ENCODE peak calls at places on chromosomes 11 and 22, in nine cellular contexts. One of them, this sample, is unnamed.

GRCh38 chr11:27863637-27864036 is 163.4 kb upstream of the BDNF start:
- DNase-seq in foreskin fibroblast: no peak
- DNase-seq in cardiac muscle cell: no peak
- DNase-seq in HepG2: no peak
- DNase-seq in AG09309: no peak
- DNase-seq in suprapubic skin: no peak
- DNase-seq in adrenal gland: no peak
- DNase-seq in AG10803: no peak
- DNase-seq in neural progenitor cell: peak
- DNase-seq in this sample: no peak

GRCh38 chr11:35009191-35009940 is 92.9 kb downstream of the PDHX start:
- DNase-seq in foreskin fibroblast: peak
- DNase-seq in cardiac muscle cell: peak
- DNase-seq in HepG2: peak
- DNase-seq in AG09309: peak
- DNase-seq in suprapubic skin: no peak
- DNase-seq in adrenal gland: peak
- DNase-seq in AG10803: peak
- DNase-seq in neural progenitor cell: no peak
- DNase-seq in this sample: peak

GRCh38 chr11:20790622-20791021 is 121.2 kb downstream of the NELL1 start:
- DNase-seq in foreskin fibroblast: no peak
- DNase-seq in cardiac muscle cell: no peak
- DNase-seq in HepG2: no peak
- DNase-seq in AG09309: no peak
- DNase-seq in suprapubic skin: no peak
- DNase-seq in adrenal gland: no peak
- DNase-seq in AG10803: no peak
- DNase-seq in neural progenitor cell: peak
- DNase-seq in this sample: no peak

GRCh38 chr11:120546312-120547205 is 35.0 kb downstream of the GRIK4 start:
- DNase-seq in foreskin fibroblast: peak
- DNase-seq in cardiac muscle cell: peak
- DNase-seq in HepG2: no peak
- DNase-seq in AG09309: peak
- DNase-seq in suprapubic skin: no peak
- DNase-seq in adrenal gland: peak
- DNase-seq in AG10803: peak
- DNase-seq in neural progenitor cell: peak
- DNase-seq in this sample: peak

GRCh38 chr11:115464269-115464668 is 39.9 kb downstream of the CADM1 start:
- DNase-seq in foreskin fibroblast: no peak
- DNase-seq in cardiac muscle cell: no peak
- DNase-seq in HepG2: no peak
- DNase-seq in AG09309: no peak
- DNase-seq in suprapubic skin: no peak
- DNase-seq in adrenal gland: no peak
- DNase-seq in AG10803: peak
- DNase-seq in neural progenitor cell: no peak
- DNase-seq in this sample: no peak

GRCh38 chr11:90722552-90723190 is 499.8 kb upstream of the CHORDC1 start:
- DNase-seq in foreskin fibroblast: no peak
- DNase-seq in cardiac muscle cell: peak
- DNase-seq in HepG2: peak
- DNase-seq in AG09309: no peak
- DNase-seq in suprapubic skin: no peak
- DNase-seq in adrenal gland: no peak
- DNase-seq in AG10803: no peak
- DNase-seq in neural progenitor cell: no peak
- DNase-seq in this sample: no peak

GRCh38 chr22:48955351-48956311 is 872.0 kb downstream of the BRD1 start:
- DNase-seq in foreskin fibroblast: no peak
- DNase-seq in cardiac muscle cell: no peak
- DNase-seq in HepG2: no peak
- DNase-seq in AG09309: no peak
- DNase-seq in suprapubic skin: peak
- DNase-seq in adrenal gland: no peak
- DNase-seq in AG10803: no peak
- DNase-seq in neural progenitor cell: no peak
- DNase-seq in this sample: no peak

GRCh38 chr11:60282291-60282690 is 1.8 kb downstream of the MS4A4A start:
- DNase-seq in foreskin fibroblast: no peak
- DNase-seq in cardiac muscle cell: no peak
- DNase-seq in HepG2: no peak
- DNase-seq in AG09309: no peak
- DNase-seq in suprapubic skin: no peak
- DNase-seq in adrenal gland: no peak
- DNase-seq in AG10803: no peak
- DNase-seq in neural progenitor cell: no peak
- DNase-seq in this sample: no peak

GRCh38 chr22:20154602-20155183 is 3.8 kb upstream of the CCDC188 start:
- DNase-seq in foreskin fibroblast: no peak
- DNase-seq in cardiac muscle cell: no peak
- DNase-seq in HepG2: no peak
- DNase-seq in AG09309: no peak
- DNase-seq in suprapubic skin: no peak
- DNase-seq in adrenal gland: no peak
- DNase-seq in AG10803: no peak
- DNase-seq in neural progenitor cell: no peak
- DNase-seq in this sample: no peak

GRCh38 chr11:74568028-74568427 is 24.4 kb upstream of the POLD3 start:
- DNase-seq in foreskin fibroblast: no peak
- DNase-seq in cardiac muscle cell: no peak
- DNase-seq in HepG2: no peak
- DNase-seq in AG09309: no peak
- DNase-seq in suprapubic skin: no peak
- DNase-seq in adrenal gland: no peak
- DNase-seq in AG10803: no peak
- DNase-seq in neural progenitor cell: no peak
- DNase-seq in this sample: no peak

GRCh38 chr22:47604563-47604962 is 842.1 kb downstream of the TBC1D22A start:
- DNase-seq in foreskin fibroblast: no peak
- DNase-seq in cardiac muscle cell: no peak
- DNase-seq in HepG2: no peak
- DNase-seq in AG09309: no peak
- DNase-seq in suprapubic skin: no peak
- DNase-seq in adrenal gland: no peak
- DNase-seq in AG10803: no peak
- DNase-seq in neural progenitor cell: no peak
- DNase-seq in this sample: no peak

GRCh38 chr11:65112551-65113360 is 1.1 kb downstream of the TM7SF2 start:
- DNase-seq in foreskin fibroblast: peak
- DNase-seq in cardiac muscle cell: no peak
- DNase-seq in HepG2: peak
- DNase-seq in AG09309: no peak
- DNase-seq in suprapubic skin: peak
- DNase-seq in adrenal gland: peak
- DNase-seq in AG10803: no peak
- DNase-seq in neural progenitor cell: peak
- DNase-seq in this sample: no peak

GRCh38 chr11:35932641-35933571 is 11.0 kb upstream of the LDLRAD3 start:
- DNase-seq in foreskin fibroblast: peak
- DNase-seq in cardiac muscle cell: peak
- DNase-seq in HepG2: no peak
- DNase-seq in AG09309: no peak
- DNase-seq in suprapubic skin: no peak
- DNase-seq in adrenal gland: no peak
- DNase-seq in AG10803: peak
- DNase-seq in neural progenitor cell: no peak
- DNase-seq in this sample: no peak

GRCh38 chr11:363948-364761 is 5.1 kb upstream of the B4GALNT4 start:
- DNase-seq in foreskin fibroblast: peak
- DNase-seq in cardiac muscle cell: no peak
- DNase-seq in HepG2: peak
- DNase-seq in AG09309: no peak
- DNase-seq in suprapubic skin: peak
- DNase-seq in adrenal gland: peak
- DNase-seq in AG10803: peak
- DNase-seq in neural progenitor cell: no peak
- DNase-seq in this sample: peak

GRCh38 chr11:3095712-3096361 is 38.6 kb upstream of the CARS1 start:
- DNase-seq in foreskin fibroblast: peak
- DNase-seq in cardiac muscle cell: peak
- DNase-seq in HepG2: no peak
- DNase-seq in AG09309: peak
- DNase-seq in suprapubic skin: peak
- DNase-seq in adrenal gland: no peak
- DNase-seq in AG10803: peak
- DNase-seq in neural progenitor cell: peak
- DNase-seq in this sample: peak
- H3K4me3 ChIP-seq in foreskin fibroblast: no peak
- H3K4me3 ChIP-seq in cardiac muscle cell: no peak
- H3K4me3 ChIP-seq in HepG2: no peak
- H3K4me3 ChIP-seq in AG09309: no peak
- H3K4me3 ChIP-seq in suprapubic skin: no peak
- H3K4me3 ChIP-seq in adrenal gland: no peak
- H3K4me3 ChIP-seq in AG10803: no peak
- H3K4me3 ChIP-seq in neural progenitor cell: no peak
- H3K4me3 ChIP-seq in this sample: no peak

GRCh38 chr11:1838426-1839131 is at the start of gene TNNI2:
- DNase-seq in foreskin fibroblast: no peak
- DNase-seq in cardiac muscle cell: no peak
- DNase-seq in HepG2: no peak
- DNase-seq in AG09309: no peak
- DNase-seq in suprapubic skin: no peak
- DNase-seq in adrenal gland: no peak
- DNase-seq in AG10803: no peak
- DNase-seq in neural progenitor cell: no peak
- DNase-seq in this sample: no peak

GRCh38 chr11:1836011-1836945 is 1.5 kb downstream of the SYT8 start:
- DNase-seq in foreskin fibroblast: no peak
- DNase-seq in cardiac muscle cell: no peak
- DNase-seq in HepG2: no peak
- DNase-seq in AG09309: no peak
- DNase-seq in suprapubic skin: no peak
- DNase-seq in adrenal gland: peak
- DNase-seq in AG10803: no peak
- DNase-seq in neural progenitor cell: no peak
- DNase-seq in this sample: no peak

GRCh38 chr11:1839204-1839923 is 583 bp downstream of the TNNI2 start:
- DNase-seq in foreskin fibroblast: no peak
- DNase-seq in cardiac muscle cell: no peak
- DNase-seq in HepG2: no peak
- DNase-seq in AG09309: no peak
- DNase-seq in suprapubic skin: no peak
- DNase-seq in adrenal gland: no peak
- DNase-seq in AG10803: no peak
- DNase-seq in neural progenitor cell: no peak
- DNase-seq in this sample: no peak

GRCh38 chr11:1837171-1838076 is 1.4 kb upstream of the TNNI2 start:
- DNase-seq in foreskin fibroblast: peak
- DNase-seq in cardiac muscle cell: peak
- DNase-seq in HepG2: peak
- DNase-seq in AG09309: no peak
- DNase-seq in suprapubic skin: no peak
- DNase-seq in adrenal gland: peak
- DNase-seq in AG10803: peak
- DNase-seq in neural progenitor cell: peak
- DNase-seq in this sample: no peak

DNA sequence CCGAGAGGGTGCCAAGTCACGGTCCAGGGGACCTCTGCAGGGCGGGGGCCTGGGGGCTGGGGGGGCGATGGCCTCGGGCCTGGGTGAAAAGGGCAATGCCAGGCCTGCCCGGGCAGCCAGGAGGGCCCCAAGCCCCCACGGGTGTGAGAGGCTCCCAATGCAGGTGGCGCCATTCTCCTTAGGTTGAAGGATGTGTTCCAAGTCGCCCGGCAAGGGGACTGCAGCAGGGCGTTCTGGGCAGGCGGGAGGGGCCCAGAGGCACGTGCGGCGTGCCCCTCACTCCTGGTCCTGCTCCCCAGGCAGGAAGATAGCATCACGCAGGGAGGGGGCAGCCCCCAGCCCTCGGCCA is 730 bp upstream of the TNNI2 start:
- DNase-seq in foreskin fibroblast: no peak
- DNase-seq in cardiac muscle cell: no peak
- DNase-seq in HepG2: no peak
- DNase-seq in AG09309: no peak
- DNase-seq in suprapubic skin: no peak
- DNase-seq in adrenal gland: no peak
- DNase-seq in AG10803: no peak
- DNase-seq in neural progenitor cell: no peak
- DNase-seq in this sample: no peak
- TF ChIP-seq CTCF in foreskin fibroblast: no peak
- TF ChIP-seq CTCF in cardiac muscle cell: no peak
- TF ChIP-seq CTCF in HepG2: no peak
- TF ChIP-seq CTCF in AG09309: no peak
- TF ChIP-seq CTCF in suprapubic skin: no peak
- TF ChIP-seq CTCF in adrenal gland: no peak
- TF ChIP-seq CTCF in AG10803: no peak
- TF ChIP-seq CTCF in neural progenitor cell: no peak
- TF ChIP-seq CTCF in this sample: no peak

DNA sequence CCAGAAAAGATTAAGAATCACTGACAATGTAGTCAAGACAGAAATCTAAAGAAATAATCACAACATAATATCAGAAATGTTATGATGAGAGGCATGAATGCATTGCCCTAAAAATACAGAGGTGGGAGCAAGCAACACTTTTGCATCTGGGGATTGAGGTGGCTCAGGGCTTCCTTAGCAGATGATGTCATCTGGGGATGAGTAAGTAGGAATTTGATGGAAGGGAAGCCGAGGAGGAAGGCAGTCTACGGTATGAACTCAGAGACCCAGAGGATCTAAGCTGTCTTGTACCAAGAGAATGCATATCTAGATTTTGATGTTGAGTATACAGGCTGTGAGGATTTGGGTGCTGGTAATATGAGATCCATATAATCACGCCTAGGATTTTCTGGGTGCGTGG is 193.0 kb upstream of the SNX19 start:
- DNase-seq in foreskin fibroblast: peak
- DNase-seq in cardiac muscle cell: no peak
- DNase-seq in HepG2: no peak
- DNase-seq in AG09309: peak
- DNase-seq in suprapubic skin: no peak
- DNase-seq in adrenal gland: no peak
- DNase-seq in AG10803: peak
- DNase-seq in neural progenitor cell: no peak
- DNase-seq in this sample: no peak
- H3K4me3 ChIP-seq in foreskin fibroblast: no peak
- H3K4me3 ChIP-seq in cardiac muscle cell: no peak
- H3K4me3 ChIP-seq in HepG2: no peak
- H3K4me3 ChIP-seq in AG09309: no peak
- H3K4me3 ChIP-seq in suprapubic skin: no peak
- H3K4me3 ChIP-seq in adrenal gland: no peak
- H3K4me3 ChIP-seq in AG10803: no peak
- H3K4me3 ChIP-seq in neural progenitor cell: no peak
- H3K4me3 ChIP-seq in this sample: no peak

DNA sequence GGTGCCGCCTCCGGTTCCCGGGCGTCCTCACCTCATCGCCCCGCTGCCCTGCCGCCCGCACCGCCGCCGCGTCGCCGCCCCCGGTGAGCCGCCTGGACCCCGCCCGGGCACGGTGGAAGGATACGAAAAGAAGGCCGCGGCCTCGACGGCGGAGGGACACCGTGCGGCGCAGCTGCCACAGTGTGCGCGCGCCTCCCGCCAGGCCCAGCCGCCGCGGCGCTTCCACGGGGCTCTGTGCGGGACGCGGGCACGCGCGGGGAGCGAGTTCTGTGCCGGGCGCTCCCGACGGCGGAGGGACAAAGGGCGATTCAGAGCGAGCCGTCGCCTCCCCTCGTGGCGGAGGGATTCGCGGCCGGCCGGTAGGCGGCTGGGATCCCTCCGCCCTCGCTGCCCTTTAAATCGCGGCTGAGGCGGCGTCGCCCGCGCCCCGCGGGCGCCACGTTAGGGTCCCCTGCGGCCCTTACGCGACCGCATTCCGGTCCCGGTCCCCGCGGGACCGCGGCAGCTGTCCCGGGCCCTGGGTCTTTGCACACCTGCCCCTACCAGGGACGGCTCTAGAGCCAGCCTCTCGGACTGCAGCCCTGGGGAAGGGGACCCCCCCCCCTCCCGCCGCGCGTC is 568 bp upstream of the KMT5B start:
- DNase-seq in foreskin fibroblast: peak
- DNase-seq in cardiac muscle cell: peak
- DNase-seq in HepG2: peak
- DNase-seq in AG09309: peak
- DNase-seq in suprapubic skin: peak
- DNase-seq in adrenal gland: peak
- DNase-seq in AG10803: peak
- DNase-seq in neural progenitor cell: peak
- DNase-seq in this sample: peak
- TF ChIP-seq CTCF in foreskin fibroblast: no peak
- TF ChIP-seq CTCF in cardiac muscle cell: no peak
- TF ChIP-seq CTCF in HepG2: peak
- TF ChIP-seq CTCF in AG09309: no peak
- TF ChIP-seq CTCF in suprapubic skin: peak
- TF ChIP-seq CTCF in adrenal gland: peak
- TF ChIP-seq CTCF in AG10803: no peak
- TF ChIP-seq CTCF in neural progenitor cell: peak
- TF ChIP-seq CTCF in this sample: no peak